ENCODE peak calls at places on chromosomes 3 and 15, in four cellular contexts. K, G, O and I are unnamed samples.

GRCh38 chr3:196772102-196772501 is 32.4 kb downstream of the PAK2 start:
- DNase-seq in K (peak), G (no peak), O (no peak), I (peak)

GRCh38 chr3:42501321-42501680 is 1.1 kb upstream of the VIPR1 start:
- DNase-seq in K (no peak), G (no peak), O (no peak), I (no peak)

GRCh38 chr3:21073561-21073960 is 677.4 kb downstream of the ZNF385D start:
- DNase-seq in K (no peak), G (no peak), O (no peak), I (no peak)

GRCh38 chr3:110391640-110392395 is 679.8 kb upstream of the NECTIN3 start:
- DNase-seq in K (no peak), G (no peak), O (no peak), I (no peak)

GRCh38 chr3:153165211-153165815 is 3.3 kb downstream of the RAP2B start:
- DNase-seq in K (no peak), G (no peak), O (no peak), I (peak)

GRCh38 chr3:9104121-9104520 is 140.8 kb upstream of the RAD18 start:
- DNase-seq in K (no peak), G (no peak), O (no peak), I (no peak)

GRCh38 chr3:177050466-177051237 is 146.6 kb downstream of the TBL1XR1 start:
- DNase-seq in K (no peak), G (no peak), O (peak), I (peak)

GRCh38 chr15:100042558-100042957 is 299.2 kb downstream of the ADAMTS17 start:
- DNase-seq in K (no peak), G (no peak), O (no peak), I (no peak)